ENCODE peak calls at places on chromosomes 11 and 22, in ten cellular contexts. U, E, O, G, H, K, T, X, J and B are unnamed samples.

GRCh38 chr11:601573-602245 is 14.0 kb downstream of the IRF7 start:
- DNase-seq in X (no peak), K (no peak), U (no peak), H (no peak), O (no peak), T (no peak), G (no peak), E (no peak), J (no peak), B (no peak)

GRCh38 chr11:2358754-2359444 is 18.2 kb upstream of the CD81 start:
- DNase-seq in H (no peak), X (no peak), G (no peak), U (no peak), J (no peak), T (no peak), K (no peak), O (no peak), E (no peak), B (no peak)

GRCh38 chr22:48445113-48445827 is 1382.4 kb downstream of the BRD1 start:
- DNase-seq in U (no peak), K (no peak), O (no peak), E (no peak), X (peak), T (no peak), H (no peak), G (peak), J (no peak), B (no peak)

GRCh38 chr22:37802310-37803194 is 5.2 kb upstream of the GCAT start:
- DNase-seq in K (no peak), H (peak), T (no peak), G (peak), J (peak), E (peak), O (no peak), U (peak), X (peak), B (peak)

GRCh38 chr11:45538363-45538762 is 127.1 kb downstream of the CHST1 start:
- DNase-seq in J (no peak), O (no peak), K (no peak), X (peak), G (no peak), T (no peak), H (no peak), U (no peak), E (no peak), B (no peak)

GRCh38 chr11:32615422-32615821 is 31.8 kb downstream of the EIF3M start:
- DNase-seq in J (no peak), T (no peak), X (no peak), H (no peak), K (no peak), U (no peak), O (no peak), G (no peak), E (no peak), B (no peak)

GRCh38 chr22:37244922-37245722 is 1.1 kb upstream of the RAC2 start:
- DNase-seq in J (no peak), U (no peak), K (no peak), O (no peak), X (peak), H (no peak), E (no peak), G (no peak), T (no peak), B (no peak)

GRCh38 chr11:95149659-95150294 is 60.1 kb downstream of the ENDOD1 start:
- DNase-seq in X (peak), T (no peak), G (peak), E (no peak), O (no peak), H (no peak), K (no peak), J (no peak), U (peak), B (peak)

GRCh38 chr11:76782526-76783293 is 446 bp upstream of the TSKU start:
- DNase-seq in G (peak), H (peak), T (peak), O (peak), X (peak), J (peak), U (peak), K (peak), E (peak), B (peak)

GRCh38 chr22:37661160-37661924 is 2.8 kb downstream of the PDXP start:
- DNase-seq in K (no peak), G (peak), X (no peak), U (no peak), H (peak), O (peak), E (peak), J (peak), T (peak), B (no peak)